ENCODE peak calls at places on chromosomes 6 and 20, in eight cellular contexts. V is COR-L47; K is A673; X is stimulated activated CD8-positive, alpha-beta memory T cell treated with anti-CD3 and anti-CD28 coated beads, Interleukin-4, amount 100 ng/mL, for 1 hour; I is hippocampal formation; D is AG10803; E is ELF-1; T is SW 1271. J is an unnamed sample.

GRCh38 chr6:22570185-22570551 is 802 bp downstream of the HDGFL1 start:
- DNase-seq in T (no peak), K (no peak), V (no peak), I (no peak), E (peak; percentile 45), D (no peak), X (no peak), J (peak; percentile 3)

GRCh38 chr6:158627168-158627939 is 17.2 kb downstream of the DYNLT1 start:
- DNase-seq in T (no peak), E (no peak), X (no peak), V (no peak), K (no peak), I (no peak), D (no peak), J (no peak)

GRCh38 chr6:141667580-141668309 is 465.0 kb upstream of the GJE1 start:
- DNase-seq in E (peak; percentile 33), V (no peak), I (no peak), X (no peak), K (no peak), T (no peak), D (peak; percentile 18), J (no peak)

GRCh38 chr6:31197559-31198305 is 27.2 kb upstream of the POU5F1 start:
- DNase-seq in D (peak; percentile 66), K (peak; percentile 84), V (peak; percentile 92), E (peak; percentile 90), T (peak; percentile 92), X (peak; percentile 86), I (peak; percentile 62), J (peak; percentile 75)

GRCh38 chr6:92376711-92377110 is 1042.6 kb downstream of the EPHA7 start:
- DNase-seq in E (no peak), T (no peak), V (no peak), D (no peak), I (no peak), K (peak; percentile 46), X (no peak), J (no peak)

GRCh38 chr6:87155920-87156600 is 695 bp downstream of the ZNF292 start:
- DNase-seq in D (peak; percentile 40), I (no peak), V (peak; percentile 46), T (peak; percentile 53), X (no peak), K (peak; percentile 64), E (peak; percentile 92), J (peak; percentile 47)

GRCh38 chr6:167932468-167933276 is 64.8 kb upstream of the KIF25 start:
- DNase-seq in I (no peak), X (no peak), K (no peak), V (no peak), T (no peak), D (peak; percentile 35), E (no peak), J (no peak)

GRCh38 chr20:21315138-21315537 is 12.0 kb downstream of the XRN2 start:
- DNase-seq in I (no peak), T (no peak), D (peak; percentile 80), E (no peak), V (no peak), K (no peak), X (no peak), J (no peak)

GRCh38 chr6:12296604-12297003 is 6.4 kb downstream of the EDN1 start:
- DNase-seq in K (no peak), X (no peak), E (no peak), I (no peak), V (no peak), T (no peak), D (no peak), J (no peak)

GRCh38 chr6:27303613-27304272 is 8.3 kb downstream of the POM121L2 start:
- DNase-seq in I (no peak), X (no peak), K (no peak), D (no peak), E (peak; percentile 41), V (no peak), T (no peak), J (no peak)

GRCh38 chr6:116060572-116061283 is at the start of gene FRK:
- DNase-seq in V (no peak), K (peak; percentile 63), I (no peak), X (no peak), E (peak; percentile 10), D (peak; percentile 49), T (no peak), J (no peak)

GRCh38 chr20:19832875-19833274 is 74.8 kb downstream of the RIN2 start:
- DNase-seq in K (peak; percentile 55), T (no peak), D (no peak), X (no peak), E (no peak), V (no peak), I (no peak), J (no peak)

GRCh38 chr20:13041574-13042457 is 33.0 kb downstream of the SPTLC3 start:
- DNase-seq in E (no peak), K (peak; percentile 21), D (no peak), V (no peak), I (no peak), T (no peak), X (no peak), J (no peak)

GRCh38 chr6:122553697-122554096 is 56.5 kb upstream of the PKIB start:
- DNase-seq in T (no peak), E (no peak), K (peak; percentile 31), V (no peak), I (no peak), D (no peak), X (no peak), J (no peak)

GRCh38 chr20:44331201-44331600 is 5.6 kb upstream of the R3HDML start:
- DNase-seq in K (no peak), X (no peak), V (no peak), T (no peak), E (no peak), D (no peak), I (no peak), J (no peak)

GRCh38 chr20:23190557-23190956 is 104.4 kb upstream of the CD93 start:
- DNase-seq in T (no peak), I (no peak), K (no peak), E (no peak), X (no peak), V (no peak), D (peak; percentile 38), J (no peak)

GRCh38 chr20:18007534-18008292 is 38.9 kb downstream of the MGME1 start:
- DNase-seq in D (peak; percentile 15), X (no peak), K (no peak), E (no peak), T (no peak), I (no peak), V (no peak), J (no peak)

GRCh38 chr6:77010931-77011542 is 452.3 kb downstream of the HTR1B start:
- DNase-seq in I (no peak), T (no peak), K (no peak), E (no peak), V (no peak), X (no peak), D (no peak), J (no peak)

GRCh38 chr20:48735112-48735511 is 92.7 kb downstream of the PREX1 start:
- DNase-seq in V (no peak), E (no peak), I (no peak), D (no peak), K (no peak), X (no peak), T (no peak), J (no peak)

GRCh38 chr6:70369332-70369950 is 43.9 kb upstream of the FAM135A start:
- DNase-seq in K (peak; percentile 84), T (peak; percentile 73), V (peak; percentile 22), D (peak; percentile 61), X (no peak), E (peak; percentile 83), I (peak; percentile 67), J (peak; percentile 51)

GRCh38 chr6:69555239-69555638 is 241.6 kb downstream of the LMBRD1 start:
- DNase-seq in X (no peak), V (no peak), E (no peak), I (no peak), K (no peak), T (no peak), D (no peak), J (no peak)

GRCh38 chr6:13371421-13372072 is 43.2 kb upstream of the TBC1D7 start:
- DNase-seq in V (no peak), I (no peak), D (peak; percentile 54), K (no peak), T (no peak), E (no peak), X (no peak), J (no peak)